ENCODE peak calls at places on chromosome 5, in ten cellular contexts. P, N, R, M, C, A, K, Y, T and B are unnamed samples.

GRCh38 chr5:74865799-74866652 is at the start of gene FAM169A:
- DNase-seq in P (peak; percentile 29), N (peak; percentile 87), R (peak; percentile 35), M (peak; percentile 10), C (peak; percentile 68), A (peak; percentile 59), K (peak; percentile 36), Y (peak; percentile 21), T (peak; percentile 62), B (peak; percentile 51)

GRCh38 chr5:126178521-126178920 is 244.7 kb upstream of the GRAMD2B start:
- DNase-seq in P (peak; percentile 86), N (no peak), R (peak; percentile 22), M (peak; percentile 78), C (peak; percentile 53), A (no peak), K (no peak), Y (no peak), T (no peak), B (no peak)

GRCh38 chr5:91420879-91421278 is 37.8 kb upstream of the ARRDC3 start:
- DNase-seq in P (no peak), N (no peak), R (no peak), M (no peak), C (no peak), A (no peak), K (no peak), Y (no peak), T (no peak), B (no peak)

GRCh38 chr5:80781356-80781755 is 126.6 kb upstream of the DHFR start:
- DNase-seq in P (peak; percentile 69), N (no peak), R (no peak), M (peak; percentile 17), C (peak; percentile 35), A (no peak), K (no peak), Y (no peak), T (no peak), B (peak; percentile 68)

GRCh38 chr5:131322926-131323325 is 59.1 kb downstream of the CDC42SE2 start:
- DNase-seq in P (no peak), N (no peak), R (no peak), M (no peak), C (no peak), A (no peak), K (no peak), Y (no peak), T (no peak), B (no peak)

GRCh38 chr5:66634601-66635000 is 38.4 kb downstream of the MAST4 start:
- DNase-seq in P (no peak), N (no peak), R (no peak), M (no peak), C (no peak), A (no peak), K (no peak), Y (no peak), T (no peak), B (no peak)

GRCh38 chr5:1063661-1064382 is 48.0 kb downstream of the SLC12A7 start:
- DNase-seq in P (no peak), N (peak; percentile 12), R (no peak), M (no peak), C (no peak), A (no peak), K (no peak), Y (no peak), T (no peak), B (no peak)

GRCh38 chr5:138833095-138833494 is 42.0 kb downstream of the LRRTM2 start:
- DNase-seq in P (no peak), N (no peak), R (no peak), M (no peak), C (no peak), A (no peak), K (no peak), Y (no peak), T (no peak), B (no peak)

DNA sequence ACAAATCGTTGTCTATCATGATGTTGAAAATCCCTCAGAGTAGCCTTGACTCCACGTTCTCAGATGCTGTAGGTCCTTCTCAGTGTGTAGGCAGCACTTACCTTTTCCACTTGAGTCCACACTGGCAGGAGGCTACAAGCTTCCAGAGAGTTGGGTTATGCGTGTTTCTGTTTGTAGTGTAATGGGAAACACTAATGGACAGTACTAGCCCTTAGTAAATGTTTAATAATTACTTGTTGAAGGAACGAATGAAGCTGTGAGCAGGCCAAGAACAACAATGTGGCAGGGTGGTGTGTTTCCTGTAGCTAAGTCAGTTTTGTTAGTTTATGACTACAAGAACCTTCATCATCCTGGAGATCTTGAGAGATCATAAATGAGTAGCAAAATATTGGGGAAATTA is 83.5 kb downstream of the ARHGAP26 start:
- DNase-seq in P (no peak), N (no peak), R (no peak), M (no peak), C (no peak), A (no peak), K (no peak), Y (no peak), T (no peak), B (no peak)
- H3K4me1 ChIP-seq in P (no peaks in the 10 kb centered on the region), N (peaks cover 4% of the 10 kb centered on the region), R (peaks cover 20% of the 10 kb centered on the region), M (no peaks in the 10 kb centered on the region), C (peaks cover 3% of the 10 kb centered on the region), A (peaks cover 5% of the 10 kb centered on the region), K (no peaks in the 10 kb centered on the region), Y (no peaks in the 10 kb centered on the region), T (no peaks in the 10 kb centered on the region), B (peaks cover 68% of the 10 kb centered on the region)

GRCh38 chr5:134458234-134458633 is 46.6 kb upstream of the CDKN2AIPNL start:
- DNase-seq in P (peak; percentile 68), N (no peak), R (no peak), M (peak; percentile 75), C (peak; percentile 85), A (no peak), K (no peak), Y (no peak), T (no peak), B (peak; percentile 51)
- H3K27ac ChIP-seq in P (no peak overlapping the region), N (peak overlapping the region; percentile 17), R (no peak overlapping the region), M (no peak overlapping the region), C (peak overlapping the region; percentile 71), A (no peak overlapping the region), K (no peak overlapping the region), Y (no peak overlapping the region), T (no peak overlapping the region), B (no peak overlapping the region)

GRCh38 chr5:116355819-116356601 is 218.6 kb downstream of the SEMA6A start:
- DNase-seq in P (no peak), N (no peak), R (no peak), M (no peak), C (no peak), A (no peak), K (no peak), Y (no peak), T (no peak), B (no peak)
- H3K36me3 ChIP-seq in P (no peaks in the 10 kb centered on the region), N (no peaks in the 10 kb centered on the region), R (no peaks in the 10 kb centered on the region), M (no peaks in the 10 kb centered on the region), C (no peaks in the 10 kb centered on the region), A (no peaks in the 10 kb centered on the region), K (no peaks in the 10 kb centered on the region), Y (no peaks in the 10 kb centered on the region), T (no peaks in the 10 kb centered on the region), B (no peaks in the 10 kb centered on the region)

GRCh38 chr5:175655411-175655810 is 2.5 kb upstream of the HRH2 start:
- DNase-seq in P (no peak), N (no peak), R (no peak), M (no peak), C (no peak), A (no peak), K (no peak), Y (no peak), T (no peak), B (no peak)
- H3K4me1 ChIP-seq in P (peaks cover 14% of the 10 kb centered on the region), N (no peaks in the 10 kb centered on the region), R (peaks cover 12% of the 10 kb centered on the region), M (no peaks in the 10 kb centered on the region), C (no peaks in the 10 kb centered on the region), A (peaks cover 4% of the 10 kb centered on the region), K (peaks cover 78% of the 10 kb centered on the region), Y (peaks cover 69% of the 10 kb centered on the region), T (peaks cover 87% of the 10 kb centered on the region), B (no peaks in the 10 kb centered on the region)